ENCODE peak calls at places on chromosomes 13 and 19, in eight cellular contexts. Q is SK-N-SH, R is HepG2, U is stomach, C is transverse colon, X is K562, N is Panc1, D is H1. B is an unnamed sample.

GRCh38 chr13:65302691-65303090 is 1927.4 kb downstream of the PCDH9 start:
- DNase-seq in Q (no peak), R (no peak), U (no peak), C (no peak), X (no peak), N (no peak), D (no peak), B (no peak)

GRCh38 chr13:102721800-102722231 is 27.0 kb upstream of the METTL21C start:
- DNase-seq in Q (no peak), R (no peak), U (no peak), C (no peak), X (no peak), N (no peak), D (no peak), B (no peak)

GRCh38 chr13:25136872-25137623 is 35.0 kb downstream of the AMER2 start:
- DNase-seq in Q (no peak), R (no peak), U (no peak), C (no peak), X (no peak), N (no peak), D (peak), B (no peak)

GRCh38 chr19:7506385-7507328 is 9.2 kb upstream of the ZNF358 start:
- DNase-seq in Q (peak), R (peak), U (peak), C (peak), X (peak), N (peak), D (peak), B (no peak)

GRCh38 chr19:53903055-53903680 is 5.9 kb upstream of the CACNG7 start:
- DNase-seq in Q (no peak), R (peak), U (no peak), C (no peak), X (peak), N (no peak), D (peak), B (no peak)

GRCh38 chr13:107258599-107259187 is 690.8 kb upstream of the ARGLU1 start:
- DNase-seq in Q (no peak), R (no peak), U (no peak), C (no peak), X (no peak), N (no peak), D (no peak), B (no peak)

GRCh38 chr19:17282488-17283256 is 971 bp downstream of the ANKLE1 start:
- DNase-seq in Q (peak), R (peak), U (peak), C (peak), X (peak), N (no peak), D (peak), B (no peak)

GRCh38 chr13:46962286-46962941 is 65.6 kb upstream of the HTR2A start:
- DNase-seq in Q (no peak), R (no peak), U (no peak), C (no peak), X (no peak), N (no peak), D (no peak), B (no peak)

GRCh38 chr19:11539495-11540365 is 1.1 kb downstream of the CNN1 start:
- DNase-seq in Q (peak), R (no peak), U (no peak), C (peak), X (peak), N (no peak), D (peak), B (no peak)

GRCh38 chr13:112776971-112777370 is 87.1 kb downstream of the ATP11A start:
- DNase-seq in Q (peak), R (no peak), U (no peak), C (no peak), X (no peak), N (no peak), D (no peak), B (no peak)

GRCh38 chr13:98746968-98747367 is 5.5 kb downstream of the SLC15A1 start:
- DNase-seq in Q (no peak), R (peak), U (no peak), C (peak), X (no peak), N (no peak), D (no peak), B (no peak)

GRCh38 chr19:2719910-2720776 is 1.0 kb downstream of the DIRAS1 start:
- DNase-seq in Q (peak), R (no peak), U (no peak), C (no peak), X (no peak), N (no peak), D (peak), B (no peak)

GRCh38 chr19:5193192-5193591 is 147.4 kb downstream of the PTPRS start:
- DNase-seq in Q (no peak), R (no peak), U (no peak), C (no peak), X (no peak), N (no peak), D (peak), B (no peak)

GRCh38 chr13:33367931-33368330 is 82.4 kb upstream of the STARD13 start:
- DNase-seq in Q (no peak), R (no peak), U (peak), C (no peak), X (no peak), N (no peak), D (no peak), B (no peak)

GRCh38 chr19:8224394-8225145 is 15.4 kb downstream of the CERS4 start:
- DNase-seq in Q (no peak), R (no peak), U (no peak), C (no peak), X (no peak), N (no peak), D (no peak), B (no peak)

GRCh38 chr13:91544723-91545122 is 146.3 kb downstream of the GPC5 start:
- DNase-seq in Q (no peak), R (peak), U (no peak), C (no peak), X (no peak), N (no peak), D (no peak), B (no peak)

GRCh38 chr13:112127564-112127963 is 60.6 kb downstream of the SOX1 start:
- DNase-seq in Q (no peak), R (no peak), U (no peak), C (no peak), X (no peak), N (no peak), D (no peak), B (no peak)

GRCh38 chr13:28699246-28699645 is 19.5 kb downstream of the SLC46A3 start:
- DNase-seq in Q (no peak), R (no peak), U (no peak), C (no peak), X (no peak), N (no peak), D (no peak), B (no peak)

GRCh38 chr13:31627097-31627496 is 112.2 kb upstream of the RXFP2 start:
- DNase-seq in Q (no peak), R (no peak), U (no peak), C (no peak), X (no peak), N (no peak), D (no peak), B (no peak)

GRCh38 chr19:37197768-37198167 is 12.6 kb downstream of the ZNF585B start:
- DNase-seq in Q (no peak), R (no peak), U (no peak), C (no peak), X (no peak), N (no peak), D (no peak), B (no peak)

GRCh38 chr13:83620535-83621220 is 261.6 kb downstream of the SLITRK1 start:
- DNase-seq in Q (no peak), R (no peak), U (no peak), C (no peak), X (no peak), N (no peak), D (no peak), B (no peak)

GRCh38 chr19:31066385-31066784 is 282.9 kb downstream of the TSHZ3 start:
- DNase-seq in Q (no peak), R (no peak), U (no peak), C (no peak), X (no peak), N (peak), D (no peak), B (no peak)

GRCh38 chr13:46134961-46135522 is 30.2 kb upstream of the CPB2 start:
- DNase-seq in Q (no peak), R (peak), U (peak), C (no peak), X (no peak), N (no peak), D (no peak), B (no peak)

GRCh38 chr19:51783373-51783772 is 11.6 kb upstream of the FPR3 start:
- DNase-seq in Q (no peak), R (peak), U (no peak), C (no peak), X (no peak), N (no peak), D (no peak), B (no peak)

GRCh38 chr19:28445826-28446225 is 767.1 kb downstream of the UQCRFS1 start:
- DNase-seq in Q (no peak), R (no peak), U (no peak), C (no peak), X (no peak), N (no peak), D (no peak), B (no peak)

GRCh38 chr13:26465514-26465913 is 92.0 kb upstream of the WASF3 start:
- DNase-seq in Q (no peak), R (no peak), U (no peak), C (no peak), X (no peak), N (no peak), D (peak), B (peak)

GRCh38 chr13:77389617-77389984 is 62.7 kb upstream of the MYCBP2 start:
- DNase-seq in Q (no peak), R (no peak), U (no peak), C (no peak), X (no peak), N (no peak), D (no peak), B (no peak)

DNA sequence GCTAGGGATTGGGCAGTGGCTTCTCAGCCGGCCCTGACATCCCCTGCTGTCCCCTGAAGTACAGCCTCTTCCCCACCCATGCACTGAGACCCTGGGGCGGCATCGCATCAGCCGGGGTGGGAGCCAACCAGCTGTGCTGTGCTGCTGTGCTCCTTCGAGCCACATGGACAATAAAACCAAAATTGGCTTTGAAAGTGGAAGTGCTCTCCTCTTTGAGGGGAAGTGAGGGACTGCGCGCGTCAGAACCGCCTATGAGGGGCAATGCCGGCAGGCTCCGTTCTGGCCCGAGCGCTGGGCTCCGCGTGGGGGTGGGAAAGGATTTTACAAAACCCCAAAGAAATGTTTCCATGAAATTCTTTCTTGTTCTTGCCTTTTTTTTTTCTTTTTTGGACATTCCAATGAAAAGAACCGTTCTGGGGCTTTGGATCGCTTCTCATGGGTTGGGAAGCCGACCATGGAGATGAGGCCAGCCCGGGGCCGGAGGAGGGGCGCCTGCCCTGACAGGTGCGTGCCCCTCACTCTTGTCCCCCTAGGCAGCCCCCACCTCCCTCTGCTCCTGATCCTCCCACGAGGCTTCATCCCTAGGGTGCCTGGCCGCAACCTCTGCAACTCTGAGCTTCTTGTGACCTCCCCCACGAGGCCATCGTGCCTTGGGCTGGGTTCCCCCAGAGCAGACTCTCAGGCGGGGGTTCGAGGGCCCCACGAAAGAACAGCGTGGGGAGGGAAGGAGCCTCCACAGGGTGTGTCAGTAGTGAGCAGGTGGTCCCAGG is 22.6 kb downstream of the KLHL26 start:
- DNase-seq in Q (peak), R (no peak), U (no peak), C (no peak), X (no peak), N (no peak), D (no peak), B (no peak)
- TF ChIP-seq POLR2AphosphoS5 in Q (no peak), R (no peak), U (peak), C (no peak), X (no peak), N (no peak), D (no peak), B (peak)

DNA sequence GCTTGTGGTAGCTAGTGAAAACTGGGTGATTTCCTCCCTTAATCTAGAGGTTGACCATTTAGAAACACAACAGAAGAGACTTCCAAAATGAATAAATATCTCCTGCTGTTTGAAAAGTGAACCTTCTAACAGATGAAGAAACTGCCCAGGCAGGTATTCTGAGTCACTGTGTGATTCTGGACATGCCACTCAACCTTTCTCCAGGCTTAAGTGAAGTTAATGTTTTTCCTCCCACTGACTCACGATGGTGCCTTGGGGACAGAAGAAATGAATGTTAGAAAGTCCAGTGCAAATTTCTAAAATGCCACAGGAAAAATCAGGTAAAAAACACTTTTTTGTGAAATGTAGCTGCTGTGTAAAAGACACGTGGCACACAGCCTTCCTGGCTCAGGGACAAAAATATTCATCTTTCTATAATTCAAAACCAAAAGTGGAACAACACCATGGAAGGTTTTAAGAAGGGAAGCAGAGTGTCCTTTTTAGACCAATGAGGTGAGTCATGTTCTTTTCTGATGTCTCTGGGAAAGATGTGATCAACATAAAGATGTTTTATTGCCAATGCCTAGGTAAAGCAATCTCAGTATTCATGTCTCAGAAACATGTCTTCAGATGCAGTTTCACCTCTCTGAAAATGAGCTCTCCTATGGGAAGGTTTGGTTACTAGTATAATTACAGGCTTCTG is 9.1 kb downstream of the UBE2L5 start:
- DNase-seq in Q (no peak), R (no peak), U (no peak), C (no peak), X (no peak), N (no peak), D (no peak), B (no peak)
- TF ChIP-seq POLR2AphosphoS5 in Q (no peak), R (no peak), U (no peak), C (no peak), X (no peak), N (no peak), D (no peak), B (peak)

DNA sequence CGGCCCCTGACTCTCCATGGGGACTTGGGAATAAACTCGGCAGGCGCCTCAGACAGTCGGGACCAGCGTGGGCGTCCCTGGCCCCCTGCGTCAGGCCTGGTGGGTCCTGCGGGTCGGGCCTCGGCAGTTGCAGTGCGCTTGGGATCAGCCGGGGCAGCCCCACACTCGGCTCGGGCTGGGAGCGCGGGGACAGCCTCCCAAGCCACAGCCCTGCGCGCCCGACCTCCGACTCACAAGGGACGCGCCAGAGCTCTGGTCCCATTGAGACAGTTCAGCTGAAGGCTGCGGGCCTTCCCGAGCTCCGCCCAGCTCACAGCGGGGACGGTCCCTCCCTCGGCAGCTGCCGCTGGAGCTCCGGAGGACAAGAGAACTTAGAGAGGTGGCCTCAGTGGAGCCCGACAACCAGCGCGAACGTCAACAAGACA is 45.7 kb upstream of the ZNF730 start:
- DNase-seq in Q (peak), R (no peak), U (no peak), C (no peak), X (no peak), N (no peak), D (no peak), B (no peak)
- TF ChIP-seq POLR2AphosphoS5 in Q (no peak), R (no peak), U (no peak), C (no peak), X (no peak), N (no peak), D (no peak), B (no peak)

DNA sequence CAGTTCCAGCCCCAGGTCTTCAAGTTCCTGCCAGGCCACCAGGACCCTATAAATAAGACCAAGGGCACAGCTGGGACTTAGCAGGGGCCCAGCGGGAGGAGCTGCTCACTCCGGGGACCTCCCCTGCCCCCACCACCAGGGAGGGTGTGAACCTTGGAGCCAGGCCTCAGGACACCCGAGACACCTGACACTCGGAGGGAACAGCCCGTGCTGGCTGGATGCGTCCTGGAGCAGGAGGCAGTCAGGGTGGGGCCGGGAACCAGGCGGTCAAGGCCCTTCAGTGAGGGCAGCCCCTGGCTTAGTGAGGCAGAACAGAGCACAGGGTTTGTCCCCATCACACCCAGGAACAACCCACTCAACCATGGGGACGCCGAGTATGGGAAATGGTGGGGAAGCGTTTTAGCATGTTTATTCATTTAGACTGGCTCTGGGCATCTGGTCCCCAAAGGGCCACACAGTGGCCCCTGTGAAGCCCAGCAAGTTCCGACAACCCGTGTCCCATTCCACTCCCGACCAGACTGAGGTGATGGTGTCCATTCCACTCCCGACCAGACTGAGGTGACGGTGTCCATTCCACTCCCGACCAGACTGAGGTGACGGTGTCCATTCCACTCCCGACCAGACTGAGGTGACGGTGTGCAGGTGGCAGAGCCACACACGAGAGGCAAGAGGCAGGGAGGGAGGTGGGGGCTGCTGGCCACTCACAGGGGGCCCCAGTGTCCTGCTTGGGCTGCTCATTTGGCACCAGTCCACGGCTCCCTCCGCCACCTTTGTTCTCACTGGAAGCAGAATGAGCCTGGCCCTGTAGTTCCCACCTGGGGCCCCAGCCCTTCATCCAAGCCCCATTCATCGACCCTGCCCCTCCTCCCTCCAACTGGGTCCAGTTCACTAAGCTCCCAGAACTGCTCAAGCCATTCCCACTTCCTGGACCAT is 2.2 kb upstream of the MIDN start:
- DNase-seq in Q (no peak), R (peak), U (peak), C (peak), X (no peak), N (no peak), D (no peak), B (no peak)
- TF ChIP-seq POLR2AphosphoS5 in Q (no peak), R (peak), U (peak), C (peak), X (no peak), N (no peak), D (no peak), B (no peak)

GRCh38 chr19:1182068-1182467 is 8.0 kb upstream of the SBNO2 start:
- DNase-seq in Q (no peak), R (no peak), U (no peak), C (no peak), X (no peak), N (no peak), D (no peak), B (no peak)

GRCh38 chr19:1181606-1182005 is 7.5 kb upstream of the SBNO2 start:
- DNase-seq in Q (no peak), R (no peak), U (peak), C (peak), X (no peak), N (no peak), D (no peak), B (no peak)

GRCh38 chr19:1189419-1189818 is 15.4 kb upstream of the SBNO2 start:
- DNase-seq in Q (no peak), R (no peak), U (no peak), C (no peak), X (peak), N (no peak), D (no peak), B (no peak)

GRCh38 chr19:1182727-1183126 is 8.7 kb upstream of the SBNO2 start:
- DNase-seq in Q (no peak), R (no peak), U (no peak), C (no peak), X (no peak), N (no peak), D (no peak), B (no peak)

GRCh38 chr19:1183543-1184172 is 9.6 kb upstream of the SBNO2 start:
- DNase-seq in Q (peak), R (peak), U (peak), C (peak), X (no peak), N (no peak), D (no peak), B (no peak)
- TF ChIP-seq POLR2AphosphoS5 in Q (no peak), R (no peak), U (no peak), C (no peak), X (no peak), N (peak), D (no peak), B (no peak)

DNA sequence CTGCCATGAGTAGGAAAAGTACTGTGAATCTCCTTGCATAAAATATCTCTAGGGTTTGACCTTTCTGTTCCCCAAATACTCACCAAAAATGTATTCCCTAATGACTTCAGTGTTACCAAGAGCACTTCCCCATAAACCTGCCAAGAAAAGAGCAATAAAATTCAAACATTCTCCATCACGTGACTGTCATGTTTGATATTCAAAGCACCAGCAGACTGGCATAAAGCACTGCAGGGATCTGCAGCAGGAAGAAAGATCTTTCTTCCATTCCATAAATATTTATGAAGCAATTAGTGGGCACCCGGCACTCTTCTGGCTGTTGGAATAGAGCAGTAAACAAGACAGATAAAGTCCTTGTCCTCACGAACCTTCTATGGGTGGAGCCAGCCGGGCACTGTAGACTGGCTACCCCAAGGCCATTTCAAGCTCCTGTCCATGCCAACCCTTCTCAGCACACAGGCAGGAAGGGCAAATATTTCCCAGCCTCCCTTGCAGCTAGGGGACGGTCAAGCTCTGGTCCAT is 20.3 kb downstream of the PLA2G4C start:
- DNase-seq in Q (no peak), R (no peak), U (no peak), C (no peak), X (no peak), N (no peak), D (no peak), B (no peak)
- TF ChIP-seq POLR2AphosphoS5 in Q (no peak), R (no peak), U (no peak), C (no peak), X (no peak), N (no peak), D (no peak), B (no peak)

GRCh38 chr13:54194233-54195024 is 1165.8 kb downstream of the OLFM4 start:
- DNase-seq in Q (no peak), R (no peak), U (no peak), C (no peak), X (no peak), N (no peak), D (no peak), B (no peak)

GRCh38 chr13:54198911-54199310 is 1170.3 kb downstream of the OLFM4 start:
- DNase-seq in Q (no peak), R (no peak), U (no peak), C (no peak), X (no peak), N (no peak), D (no peak), B (no peak)

GRCh38 chr13:54196684-54197083 is 1168.1 kb downstream of the OLFM4 start:
- DNase-seq in Q (no peak), R (no peak), U (no peak), C (no peak), X (no peak), N (no peak), D (no peak), B (no peak)
- TF ChIP-seq POLR2AphosphoS5 in Q (no peak), R (no peak), U (no peak), C (no peak), X (no peak), N (no peak), D (no peak), B (no peak)